ENCODE peak calls at places on chromosomes 2 and 18, in four cellular contexts. R is AG10803, T is mammary epithelial cell, Q is AG09309. K is an unnamed sample.

GRCh38 chr2:83900859-83901258 is 558.2 kb downstream of the SUCLG1 start:
- DNase-seq in R (peak), T (peak), Q (no peak), K (no peak)

GRCh38 chr2:197182668-197183067 is 127.9 kb downstream of the ANKRD44 start:
- DNase-seq in R (no peak), T (no peak), Q (no peak), K (no peak)

GRCh38 chr2:128765822-128766221 is 447.2 kb upstream of the HS6ST1 start:
- DNase-seq in R (no peak), T (no peak), Q (no peak), K (peak)

GRCh38 chr2:86000938-86001312 is 104.8 kb downstream of the POLR1A start:
- DNase-seq in R (no peak), T (no peak), Q (no peak), K (no peak)

GRCh38 chr2:70558195-70558808 is 4.7 kb upstream of the TGFA start:
- DNase-seq in R (no peak), T (no peak), Q (no peak), K (no peak)

GRCh38 chr2:224440988-224441387 is 39.1 kb upstream of the FAM124B start:
- DNase-seq in R (no peak), T (peak), Q (no peak), K (no peak)

GRCh38 chr18:32919799-32920198 is 147.0 kb upstream of the KLHL14 start:
- DNase-seq in R (no peak), T (peak), Q (no peak), K (no peak)

GRCh38 chr2:42863751-42864150 is 71.4 kb upstream of the HAAO start:
- DNase-seq in R (no peak), T (no peak), Q (no peak), K (no peak)

GRCh38 chr18:25921677-25922421 is 168.6 kb downstream of the SS18 start:
- DNase-seq in R (peak), T (peak), Q (no peak), K (no peak)

GRCh38 chr2:48347712-48348111 is 182.2 kb upstream of the STON1 start:
- DNase-seq in R (peak), T (peak), Q (peak), K (no peak)

GRCh38 chr18:29849145-29849544 is 1193.4 kb downstream of the DSC3 start:
- DNase-seq in R (peak), T (peak), Q (no peak), K (no peak)

GRCh38 chr2:168323456-168324058 is 76.2 kb upstream of the STK39 start:
- DNase-seq in R (no peak), T (no peak), Q (no peak), K (no peak)

GRCh38 chr2:15172825-15173224 is 388.3 kb downstream of the NBAS start:
- DNase-seq in R (no peak), T (no peak), Q (no peak), K (no peak)

GRCh38 chr18:51164327-51165290 is 32.9 kb downstream of the MEX3C start:
- DNase-seq in R (peak), T (peak), Q (no peak), K (no peak)

GRCh38 chr18:68826111-68826510 is 28.2 kb downstream of the CCDC102B start:
- DNase-seq in R (peak), T (no peak), Q (peak), K (no peak)

GRCh38 chr2:95361216-95361980 is 41.1 kb upstream of the FAHD2A start:
- DNase-seq in R (no peak), T (no peak), Q (no peak), K (no peak)

GRCh38 chr2:111119847-111120252 is 864 bp upstream of the BCL2L11 start:
- DNase-seq in R (no peak), T (no peak), Q (no peak), K (no peak)

GRCh38 chr2:62641410-62641843 is 64.1 kb upstream of the EHBP1 start:
- DNase-seq in R (no peak), T (no peak), Q (no peak), K (no peak)

GRCh38 chr18:904135-905090 is at the start of gene ADCYAP1:
- DNase-seq in R (peak), T (no peak), Q (no peak), K (no peak)

GRCh38 chr2:18500333-18500732 is 60.1 kb downstream of the RDH14 start:
- DNase-seq in R (peak), T (peak), Q (no peak), K (no peak)

GRCh38 chr2:100739735-100740432 is 80.1 kb upstream of the NPAS2 start:
- DNase-seq in R (no peak), T (peak), Q (no peak), K (no peak)

GRCh38 chr18:58937204-58937603 is 72.5 kb downstream of the ZNF532 start:
- DNase-seq in R (peak), T (peak), Q (peak), K (no peak)

GRCh38 chr2:36541891-36542595 is 55.9 kb downstream of the FEZ2 start:
- DNase-seq in R (no peak), T (no peak), Q (no peak), K (no peak)

GRCh38 chr2:30229596-30229995 is 1.7 kb upstream of the LBH start:
- DNase-seq in R (no peak), T (no peak), Q (no peak), K (no peak)

GRCh38 chr18:55861266-55861665 is 273.3 kb upstream of the TCF4 start:
- DNase-seq in R (peak), T (peak), Q (no peak), K (no peak)

GRCh38 chr2:200728630-200729029 is 83.1 kb upstream of the BZW1 start:
- DNase-seq in R (peak), T (peak), Q (no peak), K (no peak)

GRCh38 chr2:207558106-207558505 is 28.3 kb downstream of the CREB1 start:
- DNase-seq in R (peak), T (no peak), Q (peak), K (no peak)

GRCh38 chr18:74234326-74235171 is 57.2 kb downstream of the CYB5A start:
- DNase-seq in R (peak), T (peak), Q (peak), K (no peak)

GRCh38 chr2:10329880-10330699 is 27.4 kb downstream of the HPCAL1 start:
- DNase-seq in R (peak), T (no peak), Q (peak), K (no peak)

GRCh38 chr18:11502368-11502767 is 107.0 kb upstream of the SLC35G4 start:
- DNase-seq in R (peak), T (no peak), Q (no peak), K (no peak)

GRCh38 chr2:238433941-238434845 is 7.5 kb downstream of the ASB1 start:
- DNase-seq in R (peak), T (peak), Q (peak), K (no peak)

GRCh38 chr18:44870631-44871502 is 190.2 kb downstream of the SETBP1 start:
- DNase-seq in R (no peak), T (no peak), Q (no peak), K (no peak)

GRCh38 chr2:238286987-238287386 is 1.4 kb downstream of the PER2 start:
- DNase-seq in R (peak), T (no peak), Q (no peak), K (no peak)

GRCh38 chr2:106183093-106183837 is 10.8 kb downstream of the UXS1 start:
- DNase-seq in R (no peak), T (no peak), Q (no peak), K (no peak)